ENCODE peak calls at places on chromosomes 12 and 14, in ten cellular contexts. A, F, P, E, Z, D, V, C, W and X are unnamed samples.

GRCh38 chr14:77026166-77026929 is 2.2 kb downstream of the IRF2BPL start:
- DNase-seq in A (no peak), F (peak), P (peak), E (no peak), Z (no peak), D (no peak), V (peak), C (no peak), W (no peak), X (no peak)

GRCh38 chr12:55684761-55685370 is 22.8 kb downstream of the ITGA7 start:
- DNase-seq in A (no peak), F (no peak), P (no peak), E (no peak), Z (no peak), D (no peak), V (no peak), C (no peak), W (no peak), X (no peak)

GRCh38 chr12:63238892-63239291 is 87.9 kb upstream of the AVPR1A start:
- DNase-seq in A (no peak), F (no peak), P (no peak), E (no peak), Z (no peak), D (no peak), V (no peak), C (no peak), W (no peak), X (no peak)

GRCh38 chr12:101230547-101230946 is 20.5 kb upstream of the SLC5A8 start:
- DNase-seq in A (no peak), F (no peak), P (peak), E (no peak), Z (peak), D (peak), V (no peak), C (no peak), W (no peak), X (no peak)

GRCh38 chr14:101289230-101289690 is 272.0 kb upstream of the DIO3 start:
- DNase-seq in A (no peak), F (no peak), P (no peak), E (no peak), Z (no peak), D (no peak), V (no peak), C (no peak), W (no peak), X (no peak)

GRCh38 chr12:94760786-94761185 is 110.4 kb upstream of the TMCC3 start:
- DNase-seq in A (no peak), F (no peak), P (peak), E (no peak), Z (no peak), D (no peak), V (no peak), C (no peak), W (no peak), X (no peak)

GRCh38 chr12:26266881-26267280 is 71.5 kb downstream of the SSPN start:
- DNase-seq in A (no peak), F (no peak), P (no peak), E (no peak), Z (no peak), D (no peak), V (no peak), C (no peak), W (no peak), X (no peak)

GRCh38 chr14:33524244-33524643 is 426.6 kb downstream of the EGLN3 start:
- DNase-seq in A (no peak), F (no peak), P (no peak), E (no peak), Z (no peak), D (no peak), V (no peak), C (no peak), W (no peak), X (no peak)

GRCh38 chr12:69583203-69583602 is 2.1 kb upstream of the CCT2 start:
- DNase-seq in A (no peak), F (no peak), P (no peak), E (peak), Z (no peak), D (no peak), V (no peak), C (no peak), W (no peak), X (no peak)

GRCh38 chr12:111268738-111269572 is 99.9 kb downstream of the PHETA1 start:
- DNase-seq in A (no peak), F (no peak), P (peak), E (no peak), Z (no peak), D (no peak), V (no peak), C (peak), W (peak), X (no peak)

GRCh38 chr14:73949752-73950734 is at the start of the genes COQ6 and FAM161B:
- DNase-seq in A (peak), F (peak), P (peak), E (peak), Z (peak), D (peak), V (peak), C (peak), W (peak), X (peak)
- TF ChIP-seq CTCF in A (no peak), F (no peak), P (no peak), E (peak), Z (no peak), D (no peak), V (peak), C (peak), W (peak), X (no peak)

GRCh38 chr12:84656705-84657104 is 255.9 kb downstream of the SLC6A15 start:
- DNase-seq in A (no peak), F (no peak), P (no peak), E (no peak), Z (no peak), D (no peak), V (no peak), C (no peak), W (no peak), X (no peak)
- TF ChIP-seq CTCF in A (no peak), F (no peak), P (no peak), E (no peak), Z (no peak), D (no peak), V (no peak), C (no peak), W (no peak), X (no peak)

GRCh38 chr12:95963104-95963503 is 20.0 kb downstream of the AMDHD1 start:
- DNase-seq in A (no peak), F (no peak), P (no peak), E (peak), Z (no peak), D (no peak), V (no peak), C (no peak), W (no peak), X (no peak)
- TF ChIP-seq CTCF in A (no peak), F (no peak), P (peak), E (peak), Z (no peak), D (no peak), V (no peak), C (peak), W (peak), X (no peak)

GRCh38 chr12:129773170-129773493 is 130.7 kb downstream of the TMEM132D start:
- DNase-seq in A (no peak), F (no peak), P (no peak), E (no peak), Z (no peak), D (no peak), V (no peak), C (no peak), W (no peak), X (no peak)
- TF ChIP-seq CTCF in A (no peak), F (no peak), P (no peak), E (no peak), Z (no peak), D (no peak), V (no peak), C (no peak), W (no peak), X (no peak)

GRCh38 chr14:64801800-64802199 is 77.9 kb downstream of the SPTB start:
- DNase-seq in A (no peak), F (no peak), P (peak), E (peak), Z (no peak), D (no peak), V (no peak), C (peak), W (peak), X (peak)
- TF ChIP-seq CTCF in A (no peak), F (no peak), P (peak), E (peak), Z (no peak), D (peak), V (peak), C (peak), W (peak), X (peak)

GRCh38 chr12:82019533-82019932 is 260.4 kb upstream of the PPFIA2 start:
- DNase-seq in A (no peak), F (no peak), P (peak), E (no peak), Z (no peak), D (no peak), V (no peak), C (no peak), W (no peak), X (no peak)
- TF ChIP-seq CTCF in A (no peak), F (no peak), P (no peak), E (peak), Z (no peak), D (no peak), V (no peak), C (peak), W (peak), X (no peak)